ENCODE peak calls at places on chromosomes 12 and 14, in six cellular contexts. F is AG10803; C is foreskin fibroblast; B is NCI-H1092; D is T-helper 17 cell; H is stimulated activated CD4-positive, alpha-beta T cell treated with anti-CD3 and anti-CD28 coated beads, Interleukin-15, amount 100 ng/mL, for 48 hours. G is an unnamed sample.

GRCh38 chr12:97306121-97306520 is 156.5 kb upstream of the RMST start:
- DNase-seq in F (no peak), C (no peak), B (no peak), D (no peak), H (no peak), G (no peak)

GRCh38 chr14:76936483-76936882 is 92.0 kb downstream of the IRF2BPL start:
- DNase-seq in F (peak), C (peak), B (no peak), D (no peak), H (no peak), G (no peak)

GRCh38 chr12:65911321-65911720 is 87.0 kb downstream of the HMGA2 start:
- DNase-seq in F (peak), C (peak), B (no peak), D (no peak), H (no peak), G (peak)

GRCh38 chr12:27524839-27525238 is 833 bp downstream of the PPFIBP1 start:
- DNase-seq in F (peak), C (peak), B (no peak), D (no peak), H (no peak), G (peak)

GRCh38 chr14:68140111-68140741 is 320.6 kb downstream of the RAD51B start:
- DNase-seq in F (peak), C (peak), B (peak), D (no peak), H (no peak), G (peak)

GRCh38 chr12:57523706-57524614 is 1.3 kb downstream of the MBD6 start:
- DNase-seq in F (no peak), C (no peak), B (no peak), D (no peak), H (no peak), G (no peak)

GRCh38 chr14:102293784-102294183 is 11.2 kb downstream of the MOK start:
- DNase-seq in F (no peak), C (peak), B (no peak), D (no peak), H (no peak), G (no peak)

GRCh38 chr14:22877000-22877501 is 5.5 kb downstream of the LRP10 start:
- DNase-seq in F (no peak), C (no peak), B (no peak), D (no peak), H (no peak), G (no peak)

GRCh38 chr12:65335021-65335714 is 56.7 kb downstream of the MSRB3 start:
- DNase-seq in F (peak), C (peak), B (no peak), D (no peak), H (no peak), G (peak)

GRCh38 chr12:29350080-29350479 is 30.9 kb downstream of the ERGIC2 start:
- DNase-seq in F (peak), C (peak), B (no peak), D (no peak), H (no peak), G (peak)

GRCh38 chr14:63745858-63746425 is 18.1 kb upstream of the SGPP1 start:
- DNase-seq in F (no peak), C (no peak), B (no peak), D (no peak), H (no peak), G (no peak)

GRCh38 chr14:61774861-61775260 is 12.6 kb downstream of the SNAPC1 start:
- DNase-seq in F (peak), C (peak), B (no peak), D (no peak), H (no peak), G (no peak)

GRCh38 chr12:93567174-93567573 is 5.3 kb upstream of the SOCS2 start:
- DNase-seq in F (peak), C (peak), B (no peak), D (no peak), H (no peak), G (no peak)

GRCh38 chr12:5630101-5630500 is 198.2 kb downstream of the NTF3 start:
- DNase-seq in F (no peak), C (no peak), B (no peak), D (no peak), H (no peak), G (no peak)

GRCh38 chr12:2959508-2960431 is 573 bp downstream of the TEAD4 start:
- DNase-seq in F (peak), C (peak), B (no peak), D (no peak), H (no peak), G (peak)

GRCh38 chr12:111038941-111039340 is 118.6 kb upstream of the MYL2 start:
- DNase-seq in F (no peak), C (no peak), B (no peak), D (no peak), H (no peak), G (no peak)

GRCh38 chr14:53338192-53338591 is 185.1 kb upstream of the DDHD1 start:
- DNase-seq in F (peak), C (peak), B (no peak), D (no peak), H (no peak), G (peak)

GRCh38 chr12:118418385-118419057 is 42.2 kb downstream of the SUDS3 start:
- DNase-seq in F (peak), C (no peak), B (no peak), D (no peak), H (no peak), G (no peak)

GRCh38 chr14:101478796-101479410 is 82.4 kb upstream of the DIO3 start:
- DNase-seq in F (no peak), C (no peak), B (no peak), D (no peak), H (no peak), G (no peak)

GRCh38 chr12:69007858-69008314 is 74.9 kb upstream of the CPM start:
- DNase-seq in F (no peak), C (no peak), B (no peak), D (no peak), H (no peak), G (no peak)

GRCh38 chr14:85479306-85479705 is 50.6 kb upstream of the FLRT2 start:
- DNase-seq in F (no peak), C (no peak), B (no peak), D (no peak), H (no peak), G (no peak)

GRCh38 chr12:26798669-26799068 is 34.3 kb downstream of the ITPR2 start:
- DNase-seq in F (no peak), C (no peak), B (no peak), D (no peak), H (no peak), G (no peak)

GRCh38 chr12:45561488-45561887 is 168.0 kb upstream of the ARID2 start:
- DNase-seq in F (no peak), C (no peak), B (no peak), D (no peak), H (no peak), G (no peak)

GRCh38 chr14:20610002-20610765 is 19.0 kb upstream of the RNASE12 start:
- DNase-seq in F (peak), C (peak), B (peak), D (peak), H (peak), G (peak)

GRCh38 chr12:121812921-121813896 is 9.4 kb downstream of the SETD1B start:
- DNase-seq in F (peak), C (peak), B (no peak), D (no peak), H (no peak), G (no peak)

GRCh38 chr12:5768171-5768879 is 176.7 kb downstream of the ANO2 start:
- DNase-seq in F (no peak), C (no peak), B (no peak), D (no peak), H (no peak), G (no peak)

GRCh38 chr12:116677202-116677651 is 60.6 kb downstream of the SPRING1 start:
- DNase-seq in F (no peak), C (no peak), B (no peak), D (no peak), H (no peak), G (no peak)

GRCh38 chr12:45762185-45763110 is 32.9 kb downstream of the ARID2 start:
- DNase-seq in F (peak), C (peak), B (no peak), D (no peak), H (no peak), G (peak)

GRCh38 chr14:87261621-87262020 is 731.4 kb downstream of the GALC start:
- DNase-seq in F (no peak), C (no peak), B (no peak), D (no peak), H (no peak), G (no peak)

GRCh38 chr12:131487379-131488129 is 223.3 kb upstream of the SFSWAP start:
- DNase-seq in F (peak), C (no peak), B (peak), D (no peak), H (no peak), G (no peak)

GRCh38 chr12:41850046-41850445 is 294.6 kb downstream of the GXYLT1 start:
- DNase-seq in F (no peak), C (no peak), B (no peak), D (no peak), H (no peak), G (no peak)

GRCh38 chr14:24634158-24634557 is at the start of gene GZMB:
- DNase-seq in F (no peak), C (no peak), B (no peak), D (no peak), H (peak), G (peak)

GRCh38 chr14:83556746-83557460 is 1973.0 kb upstream of the FLRT2 start:
- DNase-seq in F (no peak), C (peak), B (no peak), D (no peak), H (no peak), G (peak)

GRCh38 chr12:95173392-95174251 is 43.6 kb downstream of the FGD6 start:
- DNase-seq in F (peak), C (peak), B (no peak), D (no peak), H (no peak), G (peak)

GRCh38 chr14:72898448-72898847 is 4.5 kb upstream of the DPF3 start:
- DNase-seq in F (no peak), C (no peak), B (no peak), D (no peak), H (no peak), G (no peak)

GRCh38 chr12:8709124-8709830 is 11.5 kb downstream of the RIMKLB start:
- DNase-seq in F (peak), C (peak), B (no peak), D (no peak), H (no peak), G (peak)